ENCODE peak calls at places on chromosomes 16 and 17, in eight cellular contexts. X is T-cell, J is foreskin fibroblast, V is RPMI7951, U is ELR, F is iPS-NIHi11, M is adrenal gland, Y is amniotic stem cell. B is an unnamed sample.

GRCh38 chr17:37792787-37793186 is 47.9 kb upstream of the HNF1B start:
- DNase-seq in X (no peak), J (peak), V (peak), U (peak), F (no peak), M (no peak), Y (no peak), B (no peak)

GRCh38 chr17:79630120-79630519 is 19.3 kb upstream of the RBFOX3 start:
- DNase-seq in X (no peak), J (no peak), V (no peak), U (no peak), F (peak), M (no peak), Y (no peak), B (peak)

GRCh38 chr17:74176546-74177001 is 26.9 kb upstream of the RPL38 start:
- DNase-seq in X (no peak), J (peak), V (peak), U (peak), F (peak), M (peak), Y (no peak), B (peak)

GRCh38 chr16:85029413-85029794 is 1.8 kb downstream of the KIAA0513 start:
- DNase-seq in X (peak), J (peak), V (peak), U (peak), F (no peak), M (peak), Y (peak), B (peak)

GRCh38 chr16:4313563-4314531 is 2.0 kb upstream of the GLIS2 start:
- DNase-seq in X (no peak), J (no peak), V (no peak), U (no peak), F (peak), M (peak), Y (no peak), B (peak)

GRCh38 chr17:34368455-34369195 is 5.6 kb upstream of the CCL1 start:
- DNase-seq in X (no peak), J (no peak), V (no peak), U (no peak), F (no peak), M (no peak), Y (no peak), B (no peak)

GRCh38 chr17:65550075-65550635 is 11.3 kb downstream of the AXIN2 start:
- DNase-seq in X (no peak), J (no peak), V (no peak), U (no peak), F (peak), M (no peak), Y (no peak), B (no peak)

GRCh38 chr16:13176711-13177110 is 275.3 kb downstream of the SHISA9 start:
- DNase-seq in X (no peak), J (no peak), V (no peak), U (no peak), F (no peak), M (no peak), Y (no peak), B (no peak)

GRCh38 chr17:58412064-58412703 is 5.2 kb downstream of the RNF43 start:
- DNase-seq in X (no peak), J (no peak), V (no peak), U (no peak), F (no peak), M (no peak), Y (no peak), B (no peak)

GRCh38 chr17:28008526-28008925 is 34.0 kb upstream of the NLK start:
- DNase-seq in X (no peak), J (peak), V (peak), U (peak), F (peak), M (peak), Y (no peak), B (no peak)

GRCh38 chr16:12573730-12574383 is 229.8 kb downstream of the CPPED1 start:
- DNase-seq in X (no peak), J (peak), V (peak), U (peak), F (peak), M (peak), Y (no peak), B (peak)

GRCh38 chr17:56679148-56679766 is 85.8 kb downstream of the NOG start:
- DNase-seq in X (no peak), J (peak), V (peak), U (peak), F (peak), M (no peak), Y (no peak), B (peak)

GRCh38 chr17:22512997-22513538 is 820.7 kb downstream of the KCNJ18 start:
- DNase-seq in X (no peak), J (no peak), V (no peak), U (no peak), F (no peak), M (no peak), Y (no peak), B (peak)

GRCh38 chr16:57518520-57518919 is 17.9 kb downstream of the CCDC102A start:
- DNase-seq in X (no peak), J (no peak), V (no peak), U (no peak), F (no peak), M (no peak), Y (no peak), B (no peak)

B was measured in SK-N-SH.